ENCODE peak calls at places on chromosomes 11 and 22, in ten cellular contexts. R, U, P, N, Q, L, I, V, X and J are unnamed samples.

GRCh38 chr11:13965337-13965736 is 2.8 kb downstream of the SPON1 start:
- DNase-seq in R (no peak), U (no peak), P (no peak), N (no peak), Q (no peak), L (no peak), I (no peak), V (no peak), X (no peak), J (no peak)

GRCh38 chr11:114596175-114596919 is 761 bp upstream of the NXPE4 start:
- DNase-seq in R (no peak), U (no peak), P (no peak), N (no peak), Q (no peak), L (no peak), I (no peak), V (no peak), X (no peak), J (no peak)

GRCh38 chr11:3834349-3835099 is 6.2 kb downstream of the RHOG start:
- DNase-seq in R (peak), U (no peak), P (no peak), N (peak), Q (no peak), L (no peak), I (no peak), V (no peak), X (no peak), J (no peak)

GRCh38 chr11:118144869-118145268 is 7.8 kb downstream of the SCN4B start:
- DNase-seq in R (no peak), U (no peak), P (no peak), N (no peak), Q (no peak), L (no peak), I (no peak), V (no peak), X (no peak), J (no peak)

GRCh38 chr22:20864186-20864908 is 5.5 kb downstream of the SNAP29 start:
- DNase-seq in R (no peak), U (no peak), P (no peak), N (no peak), Q (no peak), L (no peak), I (no peak), V (no peak), X (no peak), J (no peak)

GRCh38 chr22:30192427-30192826 is 54.1 kb downstream of the LIF start:
- DNase-seq in R (no peak), U (no peak), P (no peak), N (no peak), Q (no peak), L (no peak), I (no peak), V (no peak), X (no peak), J (no peak)

GRCh38 chr22:20018001-20018400 is 1.4 kb upstream of the ARVCF start:
- DNase-seq in R (no peak), U (no peak), P (no peak), N (no peak), Q (no peak), L (no peak), I (no peak), V (no peak), X (no peak), J (no peak)

GRCh38 chr11:68031136-68031459 is 617 bp downstream of the NDUFS8 start:
- DNase-seq in R (no peak), U (no peak), P (no peak), N (no peak), Q (no peak), L (peak), I (no peak), V (no peak), X (no peak), J (peak)

GRCh38 chr11:87892291-87892690 is 283.0 kb downstream of the RAB38 start:
- DNase-seq in R (no peak), U (no peak), P (no peak), N (no peak), Q (no peak), L (no peak), I (no peak), V (no peak), X (no peak), J (no peak)

GRCh38 chr11:121086866-121087265 is 14.2 kb upstream of the TECTA start:
- DNase-seq in R (no peak), U (no peak), P (no peak), N (no peak), Q (no peak), L (no peak), I (no peak), V (peak), X (no peak), J (no peak)

GRCh38 chr11:15123849-15124248 is 9.1 kb downstream of the INSC start:
- DNase-seq in R (peak), U (no peak), P (peak), N (peak), Q (no peak), L (no peak), I (peak), V (peak), X (peak), J (no peak)

GRCh38 chr11:26704249-26704648 is 17.6 kb downstream of the SLC5A12 start:
- DNase-seq in R (no peak), U (no peak), P (no peak), N (peak), Q (no peak), L (no peak), I (no peak), V (no peak), X (no peak), J (no peak)

GRCh38 chr22:36546092-36546804 is 17.3 kb upstream of the EIF3D start:
- DNase-seq in R (peak), U (no peak), P (peak), N (peak), Q (peak), L (peak), I (peak), V (peak), X (peak), J (peak)

GRCh38 chr11:74699615-74700396 is 31.4 kb downstream of the CHRDL2 start:
- DNase-seq in R (no peak), U (no peak), P (no peak), N (no peak), Q (no peak), L (no peak), I (no peak), V (no peak), X (no peak), J (no peak)

GRCh38 chr11:120707098-120707497 is 195.6 kb downstream of the GRIK4 start:
- DNase-seq in R (no peak), U (no peak), P (no peak), N (no peak), Q (no peak), L (no peak), I (no peak), V (peak), X (no peak), J (no peak)

GRCh38 chr11:65425971-65426838 is 3.6 kb downstream of the NEAT1 start:
- DNase-seq in R (no peak), U (no peak), P (no peak), N (no peak), Q (no peak), L (peak), I (no peak), V (peak), X (peak), J (no peak)

GRCh38 chr11:4030197-4030596 is 64.4 kb upstream of the RRM1 start:
- DNase-seq in R (no peak), U (no peak), P (no peak), N (no peak), Q (no peak), L (no peak), I (no peak), V (no peak), X (no peak), J (no peak)

GRCh38 chr11:63592975-63593395 is 21.2 kb downstream of the PLAAT3 start:
- DNase-seq in R (peak), U (no peak), P (peak), N (peak), Q (no peak), L (no peak), I (no peak), V (peak), X (no peak), J (no peak)

GRCh38 chr22:37704645-37705044 is 7.8 kb downstream of the TRIOBP start:
- DNase-seq in R (no peak), U (no peak), P (no peak), N (no peak), Q (no peak), L (no peak), I (no peak), V (no peak), X (no peak), J (no peak)

GRCh38 chr11:122517403-122518379 is 137.8 kb upstream of the UBASH3B start:
- DNase-seq in R (no peak), U (no peak), P (no peak), N (peak), Q (no peak), L (no peak), I (no peak), V (no peak), X (no peak), J (no peak)

GRCh38 chr11:13277719-13278619 is at the start of gene BMAL1:
- DNase-seq in R (peak), U (peak), P (peak), N (peak), Q (peak), L (peak), I (no peak), V (no peak), X (no peak), J (peak)

GRCh38 chr11:65132988-65133700 is 1.2 kb downstream of the SYVN1 start:
- DNase-seq in R (no peak), U (no peak), P (peak), N (peak), Q (no peak), L (peak), I (no peak), V (no peak), X (no peak), J (peak)

GRCh38 chr11:60288531-60288930 is 8.1 kb downstream of the MS4A4A start:
- DNase-seq in R (no peak), U (no peak), P (no peak), N (no peak), Q (no peak), L (no peak), I (no peak), V (no peak), X (no peak), J (no peak)

GRCh38 chr11:47592276-47592675 is 1.9 kb downstream of the C1QTNF4 start:
- DNase-seq in R (no peak), U (no peak), P (no peak), N (no peak), Q (no peak), L (no peak), I (no peak), V (no peak), X (no peak), J (no peak)

GRCh38 chr11:10122337-10123197 is 171.5 kb downstream of the SBF2 start:
- DNase-seq in R (no peak), U (no peak), P (peak), N (peak), Q (no peak), L (no peak), I (no peak), V (peak), X (peak), J (no peak)

GRCh38 chr11:119306373-119306890 is 10.5 kb downstream of the MCAM start:
- DNase-seq in R (no peak), U (no peak), P (no peak), N (no peak), Q (no peak), L (no peak), I (no peak), V (no peak), X (no peak), J (no peak)

GRCh38 chr11:4443479-4443878 is 5.6 kb upstream of the OR52K2 start:
- DNase-seq in R (no peak), U (no peak), P (no peak), N (peak), Q (no peak), L (no peak), I (no peak), V (no peak), X (no peak), J (no peak)

GRCh38 chr22:19795617-19796008 is 35.0 kb downstream of the TBX1 start:
- DNase-seq in R (no peak), U (no peak), P (no peak), N (no peak), Q (no peak), L (no peak), I (no peak), V (peak), X (no peak), J (no peak)

GRCh38 chr11:62444271-62444833 is 25.5 kb downstream of the SCGB1A1 start:
- DNase-seq in R (peak), U (no peak), P (no peak), N (peak), Q (no peak), L (peak), I (no peak), V (peak), X (no peak), J (no peak)

GRCh38 chr11:13260196-13260962 is 17.2 kb upstream of the BMAL1 start:
- DNase-seq in R (no peak), U (no peak), P (no peak), N (no peak), Q (no peak), L (no peak), I (no peak), V (no peak), X (no peak), J (no peak)

GRCh38 chr11:94305146-94305545 is 766 bp downstream of the IZUMO1R start:
- DNase-seq in R (no peak), U (no peak), P (no peak), N (peak), Q (no peak), L (no peak), I (no peak), V (peak), X (no peak), J (no peak)